ENCODE peak calls at places on chromosomes 7 and 10, in eight cellular contexts. S, P, J, U, C, X, I and R are unnamed samples.

GRCh38 chr10:130421909-130422308 is 285.7 kb downstream of the GLRX3 start:
- DNase-seq in S (no peak), P (no peak), J (no peak), U (no peak), C (no peak), X (no peak), I (no peak), R (no peak)

GRCh38 chr10:87918254-87918859 is 54.9 kb downstream of the PTEN start:
- DNase-seq in S (no peak), P (no peak), J (no peak), U (no peak), C (no peak), X (peak; percentile 56), I (no peak), R (no peak)

GRCh38 chr10:3166496-3167290 is 5.9 kb downstream of the PITRM1 start:
- DNase-seq in S (no peak), P (no peak), J (no peak), U (no peak), C (no peak), X (no peak), I (no peak), R (no peak)

GRCh38 chr10:55410415-55410885 is 609.4 kb upstream of the PCDH15 start:
- DNase-seq in S (no peak), P (no peak), J (no peak), U (peak; percentile 56), C (peak; percentile 23), X (no peak), I (no peak), R (no peak)

GRCh38 chr7:54091322-54091721 is 450.9 kb upstream of the VSTM2A start:
- DNase-seq in S (no peak), P (no peak), J (no peak), U (no peak), C (no peak), X (no peak), I (no peak), R (no peak)

GRCh38 chr10:132421377-132422168 is 24.6 kb downstream of the PWWP2B start:
- DNase-seq in S (no peak), P (peak; percentile 61), J (no peak), U (no peak), C (peak; percentile 41), X (peak; percentile 68), I (no peak), R (no peak)

GRCh38 chr10:124464028-124464751 is 2.6 kb downstream of the LHPP start:
- DNase-seq in S (no peak), P (no peak), J (no peak), U (no peak), C (no peak), X (no peak), I (no peak), R (no peak)

GRCh38 chr7:91082854-91083495 is 181.3 kb upstream of the FZD1 start:
- DNase-seq in S (no peak), P (no peak), J (no peak), U (no peak), C (no peak), X (peak; percentile 75), I (no peak), R (peak; percentile 71)

GRCh38 chr10:34491666-34492065 is 323.4 kb downstream of the PARD3 start:
- DNase-seq in S (no peak), P (no peak), J (no peak), U (no peak), C (no peak), X (no peak), I (no peak), R (no peak)

GRCh38 chr10:43145313-43145712 is 7.1 kb downstream of the CSGALNACT2 start:
- DNase-seq in S (no peak), P (no peak), J (no peak), U (no peak), C (no peak), X (no peak), I (no peak), R (no peak)

GRCh38 chr7:21327422-21328191 is 100.3 kb upstream of the SP4 start:
- DNase-seq in S (no peak), P (no peak), J (no peak), U (no peak), C (no peak), X (no peak), I (no peak), R (peak; percentile 30)

GRCh38 chr7:68925241-68925640 is 673.0 kb upstream of the AUTS2 start:
- DNase-seq in S (no peak), P (no peak), J (no peak), U (no peak), C (no peak), X (no peak), I (no peak), R (no peak)